ENCODE peak calls at places on chromosomes 6 and 20, in four cellular contexts. T, Y, V and D are unnamed samples. For H3K4me1, the result is how much of the 10 kb centered on the place peaks cover.

GRCh38 chr20:14470231-14470894 is 133.0 kb upstream of the FLRT3 start:
- DNase-seq in Y (no peak), T (no peak), V (peak), D (no peak)

GRCh38 chr6:9801255-9801757 is 613.6 kb downstream of the TFAP2A start:
- DNase-seq in T (no peak), V (no peak), Y (no peak), D (no peak)

GRCh38 chr6:152096863-152097496 is 289.5 kb downstream of the ESR1 start:
- DNase-seq in T (no peak), Y (no peak), V (no peak), D (no peak)

GRCh38 chr6:170022827-170023619 is 267.9 kb downstream of the DLL1 start:
- DNase-seq in T (peak), Y (no peak), V (peak), D (no peak)

GRCh38 chr6:79737172-79737571 is 106.0 kb downstream of the SH3BGRL2 start:
- DNase-seq in Y (no peak), T (no peak), V (no peak), D (no peak)

GRCh38 chr6:134422426-134423231 is 104.7 kb upstream of the SGK1 start:
- DNase-seq in T (no peak), V (no peak), Y (no peak), D (no peak)

GRCh38 chr6:105746539-105746938 is 339.6 kb upstream of the PRDM1 start:
- DNase-seq in T (no peak), Y (no peak), V (no peak), D (no peak)

GRCh38 chr20:24470031-24470781 is 777 bp downstream of the SYNDIG1 start:
- DNase-seq in T (no peak), V (no peak), Y (peak), D (no peak)

GRCh38 chr6:136037246-136037884 is 185.9 kb downstream of the PDE7B start:
- DNase-seq in V (peak), T (no peak), Y (no peak), D (no peak)

GRCh38 chr20:25269833-25270170 is 21.9 kb downstream of the PYGB start:
- DNase-seq in T (peak), Y (no peak), V (peak), D (no peak)

GRCh38 chr20:34390769-34391447 is 27.8 kb downstream of the ITCH start:
- DNase-seq in Y (peak), T (peak), V (peak), D (no peak)

GRCh38 chr6:3996349-3996748 is 82.6 kb downstream of the FAM217A start:
- DNase-seq in T (no peak), Y (no peak), V (no peak), D (no peak)

GRCh38 chr6:66326228-66326627 is 619.2 kb upstream of the EYS start:
- DNase-seq in V (no peak), Y (no peak), T (no peak), D (no peak)

GRCh38 chr20:35271073-35271882 is 6.6 kb downstream of the MMP24OS start:
- DNase-seq in T (no peak), Y (no peak), V (no peak), D (no peak)

GRCh38 chr6:26550250-26550993 is 12.3 kb downstream of the HMGN4 start:
- DNase-seq in Y (no peak), V (peak), T (no peak), D (peak)

GRCh38 chr6:18260448-18261106 is 3.8 kb downstream of the DEK start:
- DNase-seq in Y (peak), T (no peak), V (no peak), D (peak)

GRCh38 chr6:11876934-11877433 is 98.4 kb upstream of the ADTRP start:
- DNase-seq in V (no peak), T (no peak), Y (no peak), D (no peak)

GRCh38 chr6:28922841-28923317 is 906 bp downstream of the TRIM27 start:
- DNase-seq in T (peak), Y (peak), V (no peak), D (peak)

GRCh38 chr6:14129572-14129971 is 12.0 kb downstream of the CD83 start:
- DNase-seq in T (peak), Y (no peak), V (no peak), D (peak)

GRCh38 chr6:68238097-68238597 is 396.9 kb upstream of the ADGRB3 start:
- DNase-seq in Y (no peak), V (no peak), T (no peak), D (no peak)

DNA sequence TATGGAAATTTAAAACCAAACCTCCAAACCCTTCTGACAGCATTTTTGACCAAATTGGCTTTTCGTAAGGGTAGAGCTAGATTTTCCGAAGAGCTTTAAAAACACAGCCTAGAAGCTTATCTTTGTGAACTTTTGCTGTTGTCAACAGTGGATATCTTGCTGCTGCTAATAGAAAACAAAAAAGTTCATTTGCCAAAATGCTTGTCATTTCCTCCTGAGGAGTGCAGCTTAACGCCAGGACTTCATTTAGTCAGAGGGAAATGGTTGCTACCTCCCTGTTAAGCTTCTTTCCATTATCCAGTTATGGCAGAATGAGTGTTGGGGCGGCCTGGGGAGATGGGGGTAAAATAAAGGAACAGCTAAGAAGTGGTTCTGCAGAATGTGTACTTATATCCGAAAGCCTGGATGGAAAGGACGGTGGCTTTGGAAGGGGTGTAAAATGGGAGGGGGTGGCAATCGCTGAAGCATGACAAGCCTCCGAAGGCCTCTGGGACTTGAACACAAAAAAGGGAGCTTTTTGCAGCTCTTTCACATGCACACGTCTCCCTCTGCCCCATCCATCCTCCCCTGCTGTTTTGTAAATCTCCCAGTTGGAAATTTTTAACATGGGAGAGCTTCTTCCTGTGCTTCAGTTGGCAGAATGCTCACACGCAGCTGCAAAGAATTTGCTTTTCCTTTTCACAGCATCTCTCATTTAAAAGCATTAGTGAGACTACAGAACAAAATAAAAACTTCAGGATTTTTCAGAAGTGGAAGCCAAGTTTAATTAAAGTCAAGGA is 22.4 kb downstream of the JARID2 start:
- DNase-seq in T (no peak), Y (no peak), V (no peak), D (no peak)
- H3K4me1 ChIP-seq in T (half or more), Y (half or more), V (under half), D (half or more)

DNA sequence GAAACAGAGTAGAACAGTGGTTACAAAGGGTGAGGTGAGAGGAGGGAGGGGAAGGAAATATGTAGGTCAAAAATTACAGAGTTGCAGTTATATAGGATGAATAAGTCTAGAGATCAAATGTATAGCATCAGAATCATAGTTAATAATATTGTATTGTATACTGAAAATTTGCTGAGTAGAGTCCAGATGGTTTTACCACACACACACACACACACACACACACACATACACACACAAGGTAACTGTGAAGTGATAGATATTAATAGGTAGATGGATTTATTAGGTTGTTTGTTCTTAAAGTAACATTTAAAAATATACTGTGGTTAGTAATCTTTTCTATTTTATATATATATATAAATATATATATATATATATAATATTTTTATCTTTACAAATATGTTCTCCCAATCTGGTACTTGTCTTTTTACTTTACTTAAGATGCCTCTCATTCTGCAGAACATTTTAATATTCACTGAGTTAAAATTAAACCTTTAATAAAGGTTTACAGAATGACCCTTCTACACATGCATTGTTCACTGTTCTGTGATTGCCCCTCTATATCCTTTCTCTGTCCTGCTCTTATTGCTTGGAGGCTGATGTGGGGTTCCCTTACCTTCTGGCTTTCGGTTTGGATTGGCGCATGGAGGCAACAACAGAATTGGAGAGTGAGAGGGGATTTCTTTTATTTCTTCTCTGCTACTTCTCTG is 408 bp downstream of the PTCHD4 start:
- DNase-seq in V (no peak), T (no peak), Y (no peak), D (no peak)
- H3K4me3 ChIP-seq in V (no peak), T (no peak), Y (no peak), D (no peak)

DNA sequence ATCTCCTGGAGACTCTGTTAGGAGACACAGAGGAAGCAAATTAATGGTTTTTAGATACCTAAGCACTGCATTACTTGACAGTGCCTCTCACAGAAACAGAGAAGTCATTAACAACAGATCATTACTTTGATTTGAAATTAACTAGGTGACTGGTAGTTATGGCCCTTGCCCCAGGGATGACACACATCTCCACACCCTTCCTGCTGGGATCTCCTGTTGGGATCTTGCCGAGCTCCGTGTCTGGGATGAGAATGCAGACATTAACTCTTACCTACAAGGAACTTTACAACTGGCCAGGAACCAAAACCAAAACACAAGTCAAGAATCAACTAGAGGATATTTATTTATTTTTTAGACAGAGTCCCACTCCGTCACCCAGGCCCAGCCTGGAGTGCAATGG is 2.2 kb upstream of the PRELID3B start:
- DNase-seq in Y (no peak), T (no peak), V (no peak), D (no peak)
- H3K4me1 ChIP-seq in Y (under half), T (under half), V (under half), D (under half)

DNA sequence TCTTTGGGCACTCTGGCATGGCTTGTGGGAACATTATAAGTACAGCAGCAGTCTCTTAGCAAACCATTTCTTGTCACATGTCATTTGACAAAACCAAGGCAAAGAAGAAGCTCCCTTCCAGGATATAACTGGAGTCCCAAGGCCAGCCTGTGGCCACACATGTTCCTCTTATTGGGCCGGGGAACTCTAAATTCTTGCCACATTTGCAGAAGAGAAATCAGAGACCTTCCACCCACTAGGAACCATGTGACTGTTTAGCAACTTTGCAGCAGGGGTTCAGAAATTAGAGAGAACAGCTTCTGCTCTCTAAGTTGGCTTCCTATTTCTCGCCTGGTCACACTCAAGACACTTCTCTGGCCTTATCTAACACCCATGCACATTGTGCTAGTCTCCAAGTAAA is 20.4 kb upstream of the MEP1A start:
- DNase-seq in V (no peak), T (peak), Y (no peak), D (no peak)
- H3K4me3 ChIP-seq in V (no peak), T (no peak), Y (no peak), D (no peak)

GRCh38 chr6:33772902-33773472 is 15.9 kb downstream of the LEMD2 start:
- DNase-seq in T (no peak), V (no peak), Y (no peak), D (no peak)

GRCh38 chr6:33776764-33777163 is 12.2 kb downstream of the LEMD2 start:
- DNase-seq in T (no peak), V (no peak), Y (no peak), D (no peak)

GRCh38 chr6:33772114-33772830 is 16.7 kb downstream of the LEMD2 start:
- DNase-seq in T (no peak), V (peak), Y (no peak), D (no peak)

GRCh38 chr6:33776186-33776585 is 12.7 kb downstream of the LEMD2 start:
- DNase-seq in T (no peak), Y (no peak), V (no peak), D (no peak)

DNA sequence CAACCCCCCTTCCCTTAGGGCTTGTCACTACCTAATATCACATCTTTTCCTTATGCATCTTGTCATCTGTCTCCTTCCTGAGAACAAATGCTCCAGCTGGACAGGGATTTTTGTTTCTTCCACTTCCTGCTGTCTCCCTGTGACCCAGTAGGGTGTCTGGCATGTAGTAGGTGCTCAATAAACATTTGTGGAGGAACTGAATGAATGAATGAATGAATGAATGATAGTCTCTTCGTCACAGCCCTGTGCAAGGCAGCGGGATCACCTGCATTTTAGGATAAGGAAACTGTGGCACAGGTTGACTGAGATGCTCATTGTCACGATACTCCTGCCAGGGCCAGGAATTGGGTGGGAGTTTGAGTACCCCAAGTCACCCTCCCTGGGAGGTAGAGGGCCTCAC is 14.2 kb downstream of the LEMD2 start:
- DNase-seq in V (no peak), T (no peak), Y (no peak), D (no peak)
- H3K4me1 ChIP-seq in V (under half), T (under half), Y (under half), D (under half)

DNA sequence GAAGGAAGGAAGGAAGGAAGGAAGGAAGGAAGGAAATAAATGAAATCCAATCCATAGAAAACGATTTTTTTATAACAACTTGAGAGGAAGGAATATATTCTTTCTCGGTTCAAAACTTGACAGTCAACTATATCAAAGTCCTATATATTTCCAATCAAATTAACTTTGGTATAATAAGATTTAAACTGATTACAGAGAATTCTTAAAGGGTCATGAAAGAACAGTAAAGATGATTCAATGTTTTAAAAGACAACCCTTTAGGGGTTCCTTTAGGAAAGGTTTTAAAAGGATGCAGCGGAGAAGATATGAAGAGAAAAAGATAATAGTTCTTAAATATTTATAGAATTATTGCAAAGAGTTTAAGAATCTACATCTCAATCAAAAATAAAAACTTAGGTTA is 61.2 kb downstream of the ME1 start:
- DNase-seq in Y (no peak), T (no peak), V (no peak), D (no peak)
- H3K4me3 ChIP-seq in Y (no peak), T (no peak), V (no peak), D (no peak)

GRCh38 chr20:49790077-49790798 is 22.4 kb upstream of the SLC9A8 start:
- DNase-seq in T (peak), Y (no peak), V (no peak), D (no peak)
- H3K4me1 ChIP-seq in T (under half), Y (under half), V (under half), D (under half)

DNA sequence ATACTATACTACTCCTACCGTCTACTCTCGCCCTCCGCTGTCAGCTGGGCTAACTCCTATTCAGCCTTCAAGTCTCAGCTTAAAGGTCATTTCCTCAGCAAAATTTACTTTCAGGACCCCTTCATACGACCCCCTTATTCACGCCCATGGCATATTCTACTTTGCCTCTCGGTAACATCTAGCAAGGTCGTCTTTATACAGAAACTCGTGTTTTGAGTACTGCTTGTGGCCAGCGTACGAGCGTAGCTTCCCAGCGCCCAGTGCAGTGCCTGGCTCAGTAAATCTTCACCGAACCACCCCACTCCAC is 546 bp downstream of the CRNKL1 start:
- DNase-seq in V (no peak), T (no peak), Y (no peak), D (no peak)
- H3K4me3 ChIP-seq in V (peak), T (peak), Y (peak), D (peak)